ENCODE peak calls at places on chromosome X, in six cellular contexts. T, Q, P, Z, Y and I are unnamed samples.

GRCh38 chrX:340641-341423 is 22.2 kb upstream of the GTPBP6 start:
- DNase-seq in T (no peak), Q (no peak), P (peak; percentile 74), Z (no peak), Y (no peak), I (peak; percentile 8)

GRCh38 chrX:134172588-134173259 is 64.3 kb upstream of the CCDC160 start:
- DNase-seq in T (peak; percentile 42), Q (peak; percentile 10), P (no peak), Z (peak; percentile 17), Y (peak; percentile 40), I (peak; percentile 62)

GRCh38 chrX:108437789-108438623 is at the start of gene COL4A6:
- DNase-seq in T (no peak), Q (peak; percentile 26), P (peak; percentile 44), Z (peak; percentile 35), Y (no peak), I (peak; percentile 54)

GRCh38 chrX:25717122-25717521 is 421.0 kb upstream of the MAGEB18 start:
- DNase-seq in T (no peak), Q (no peak), P (no peak), Z (no peak), Y (no peak), I (no peak)

GRCh38 chrX:9542765-9543119 is 77.9 kb downstream of the TBL1X start:
- DNase-seq in T (no peak), Q (no peak), P (no peak), Z (no peak), Y (no peak), I (no peak)

GRCh38 chrX:1500701-1501624 is 36.0 kb downstream of the P2RY8 start:
- DNase-seq in T (peak; percentile 42), Q (no peak), P (no peak), Z (no peak), Y (no peak), I (no peak)

GRCh38 chrX:74049126-74049525 is 254.9 kb upstream of the ZCCHC13 start:
- DNase-seq in T (no peak), Q (no peak), P (no peak), Z (no peak), Y (no peak), I (no peak)

GRCh38 chrX:1222511-1223252 is 10.2 kb upstream of the CRLF2 start:
- DNase-seq in T (no peak), Q (no peak), P (peak; percentile 9), Z (peak; percentile 10), Y (no peak), I (no peak)

GRCh38 chrX:46978341-46979291 is 66.4 kb downstream of the JADE3 start:
- DNase-seq in T (peak; percentile 55), Q (peak; percentile 87), P (peak; percentile 31), Z (peak; percentile 68), Y (peak; percentile 51), I (peak; percentile 76)

GRCh38 chrX:143873343-143873742 is 10.5 kb upstream of the UBE2NL start:
- DNase-seq in T (no peak), Q (no peak), P (no peak), Z (peak; percentile 60), Y (no peak), I (no peak)

GRCh38 chrX:20693071-20693470 is 426.4 kb upstream of the RPS6KA3 start:
- DNase-seq in T (no peak), Q (no peak), P (no peak), Z (peak; percentile 70), Y (no peak), I (no peak)

GRCh38 chrX:34491126-34491525 is 166.0 kb downstream of the TMEM47 start:
- DNase-seq in T (no peak), Q (no peak), P (no peak), Z (no peak), Y (no peak), I (no peak)

GRCh38 chrX:48938721-48939416 is 18.5 kb downstream of the OTUD5 start:
- DNase-seq in T (peak; percentile 84), Q (no peak), P (no peak), Z (no peak), Y (peak; percentile 64), I (no peak)

GRCh38 chrX:123173833-123174232 is 10.2 kb upstream of the GRIA3 start:
- DNase-seq in T (no peak), Q (no peak), P (no peak), Z (no peak), Y (no peak), I (no peak)

GRCh38 chrX:103864886-103865534 is 33.0 kb upstream of the RAB9B start:
- DNase-seq in T (no peak), Q (no peak), P (no peak), Z (peak; percentile 13), Y (no peak), I (no peak)

GRCh38 chrX:71291381-71291780 is 7.9 kb downstream of the NONO start:
- DNase-seq in T (no peak), Q (no peak), P (no peak), Z (no peak), Y (no peak), I (no peak)

GRCh38 chrX:152913354-152913753 is 15.5 kb downstream of the ZNF185 start:
- DNase-seq in T (no peak), Q (no peak), P (no peak), Z (no peak), Y (no peak), I (no peak)

GRCh38 chrX:130047416-130047815 is 62.9 kb downstream of the ELF4 start:
- DNase-seq in T (no peak), Q (no peak), P (no peak), Z (no peak), Y (no peak), I (no peak)

GRCh38 chrX:108732630-108733321 is 3.6 kb downstream of the IRS4 start:
- DNase-seq in T (no peak), Q (no peak), P (no peak), Z (no peak), Y (no peak), I (peak; percentile 5)

GRCh38 chrX:136767104-136767941 is 13.4 kb downstream of the ARHGEF6 start:
- DNase-seq in T (peak; percentile 48), Q (peak; percentile 45), P (no peak), Z (peak; percentile 75), Y (peak; percentile 55), I (peak; percentile 90)

GRCh38 chrX:344371-344901 is 25.8 kb upstream of the GTPBP6 start:
- DNase-seq in T (no peak), Q (no peak), P (no peak), Z (no peak), Y (no peak), I (peak; percentile 45)

GRCh38 chrX:17375631-17376380 is 806 bp downstream of the NHS start:
- DNase-seq in T (no peak), Q (peak; percentile 15), P (no peak), Z (peak; percentile 65), Y (no peak), I (peak; percentile 73)

GRCh38 chrX:17007134-17007768 is 60.8 kb downstream of the REPS2 start:
- DNase-seq in T (no peak), Q (peak; percentile 10), P (no peak), Z (peak; percentile 31), Y (no peak), I (no peak)

GRCh38 chrX:106752101-106752678 is 25.7 kb downstream of the RNF128 start:
- DNase-seq in T (no peak), Q (no peak), P (no peak), Z (peak; percentile 13), Y (no peak), I (no peak)

GRCh38 chrX:8864151-8864550 is 63.0 kb upstream of the FAM9A start:
- DNase-seq in T (no peak), Q (no peak), P (no peak), Z (no peak), Y (no peak), I (no peak)

GRCh38 chrX:79231662-79232061 is 87.2 kb downstream of the GPR174 start:
- DNase-seq in T (no peak), Q (no peak), P (no peak), Z (no peak), Y (no peak), I (no peak)

GRCh38 chrX:97315939-97316338 is 432.2 kb downstream of the RPA4 start:
- DNase-seq in T (no peak), Q (no peak), P (no peak), Z (no peak), Y (no peak), I (no peak)

GRCh38 chrX:18895157-18895952 is 88.6 kb downstream of the PHKA2 start:
- DNase-seq in T (no peak), Q (no peak), P (peak; percentile 68), Z (peak; percentile 59), Y (no peak), I (peak; percentile 77)

GRCh38 chrX:64975989-64976672 is at the start of gene ZC4H2:
- DNase-seq in T (peak; percentile 70), Q (peak; percentile 81), P (peak; percentile 45), Z (peak; percentile 86), Y (peak; percentile 60), I (peak; percentile 86)

GRCh38 chrX:41118156-41118555 is 32.9 kb downstream of the USP9X start:
- DNase-seq in T (no peak), Q (no peak), P (no peak), Z (no peak), Y (no peak), I (no peak)

GRCh38 chrX:47168495-47169073 is 23.6 kb downstream of the RBM10 start:
- DNase-seq in T (no peak), Q (no peak), P (no peak), Z (no peak), Y (no peak), I (no peak)

GRCh38 chrX:140505421-140506337 is 810 bp upstream of the SOX3 start:
- DNase-seq in T (no peak), Q (no peak), P (no peak), Z (no peak), Y (no peak), I (no peak)
- H3K27me3 ChIP-seq in T (no peaks in the 10 kb centered on the region), Q (peaks cover 68% of the 10 kb centered on the region), P (peaks cover 66% of the 10 kb centered on the region), Z (peaks cover 59% of the 10 kb centered on the region), Y (peaks cover 53% of the 10 kb centered on the region), I (no peaks in the 10 kb centered on the region)

GRCh38 chrX:22249371-22249770 is 23.3 kb upstream of the CBLL2 start:
- DNase-seq in T (no peak), Q (no peak), P (no peak), Z (peak; percentile 6), Y (no peak), I (no peak)
- H3K27ac ChIP-seq in T (no peak overlapping the region), Q (no peak overlapping the region), P (no peak overlapping the region), Z (no peak overlapping the region), Y (no peak overlapping the region), I (no peak overlapping the region)

DNA sequence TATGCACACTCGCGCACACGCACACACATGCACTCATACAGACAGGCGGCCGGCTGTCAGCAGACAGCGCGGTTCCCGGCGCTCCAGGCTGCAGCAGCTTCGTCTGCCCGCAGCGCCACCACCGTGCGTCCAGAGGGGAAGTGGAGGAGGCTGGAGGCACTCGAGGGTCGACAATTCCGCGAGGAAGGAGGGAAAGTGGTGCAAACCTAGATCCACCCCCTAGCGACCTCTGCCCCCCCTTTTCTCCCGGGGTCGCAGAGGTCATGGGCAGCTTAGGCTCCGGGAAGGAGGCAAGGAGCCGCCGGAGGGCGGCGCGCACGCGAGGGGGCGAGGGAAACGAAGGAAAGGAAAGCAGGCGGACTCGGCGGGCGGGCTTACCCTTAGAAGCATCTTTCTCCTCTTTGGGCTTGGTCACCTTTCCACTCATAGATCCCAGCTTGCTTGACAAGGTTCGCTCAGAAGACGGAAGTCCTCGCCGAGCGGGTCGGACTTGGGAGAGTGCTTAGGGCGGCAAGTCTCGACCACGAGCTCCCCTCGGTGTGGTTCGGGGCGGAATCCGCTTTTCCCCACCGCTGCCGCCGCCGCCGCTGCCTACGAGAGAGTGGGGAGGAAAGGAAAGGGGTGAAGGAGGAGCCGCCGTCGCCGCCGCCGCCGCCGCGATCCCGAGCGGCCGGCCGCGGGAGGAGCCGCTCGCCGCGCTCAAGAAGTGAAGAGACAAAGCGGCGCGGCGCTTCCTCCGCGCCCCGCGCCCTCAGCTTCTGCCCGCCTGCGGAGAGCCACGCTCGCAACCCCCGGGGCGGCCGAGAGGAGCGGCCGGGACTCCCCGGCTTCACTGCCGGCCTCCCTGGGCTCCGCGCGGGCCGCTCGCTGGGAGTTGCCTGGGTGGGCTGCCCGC is 326.6 kb upstream of the F9 start:
- DNase-seq in T (no peak), Q (no peak), P (no peak), Z (peak; percentile 59), Y (no peak), I (peak; percentile 49)
- H3K27me3 ChIP-seq in T (no peaks in the 10 kb centered on the region), Q (peaks cover 7% of the 10 kb centered on the region), P (peaks cover 5% of the 10 kb centered on the region), Z (peaks cover 4% of the 10 kb centered on the region), Y (peaks cover 22% of the 10 kb centered on the region), I (no peaks in the 10 kb centered on the region)

GRCh38 chrX:119482497-119483480 is 14.5 kb downstream of the SLC25A5 start:
- DNase-seq in T (peak; percentile 63), Q (peak; percentile 52), P (no peak), Z (peak; percentile 71), Y (peak; percentile 61), I (peak; percentile 85)
- H3K27ac ChIP-seq in T (peak overlapping the region; percentile 16), Q (no peak overlapping the region), P (no peak overlapping the region), Z (peak overlapping the region; percentile 26), Y (no peak overlapping the region), I (peak overlapping the region; percentile 72)